ENCODE peak calls at places on chromosome X, in six cellular contexts. One of them, this sample, is unnamed.

GRCh38 chrX:46327229-46328081 is 217.8 kb downstream of the ZNF674 start:
- DNase-seq in upper lobe of right lung: peak; percentile 68
- DNase-seq in astrocyte: peak; percentile 31
- DNase-seq in Calu3: peak; percentile 77
- DNase-seq in lower leg skin: peak; percentile 15
- DNase-seq in ovary: peak; percentile 36
- DNase-seq in this sample: peak; percentile 27

GRCh38 chrX:129522184-129523059 is 868 bp downstream of the SMARCA1 start:
- DNase-seq in astrocyte: peak; percentile 48
- DNase-seq in lower leg skin: peak; percentile 19
- DNase-seq in upper lobe of right lung: peak; percentile 71
- DNase-seq in Calu3: peak; percentile 74
- DNase-seq in ovary: peak; percentile 75
- DNase-seq in this sample: peak; percentile 38

GRCh38 chrX:133045986-133046385 is 50.9 kb downstream of the USP26 start:
- DNase-seq in lower leg skin: no peak
- DNase-seq in ovary: no peak
- DNase-seq in astrocyte: peak; percentile 4
- DNase-seq in upper lobe of right lung: no peak
- DNase-seq in Calu3: peak; percentile 27
- DNase-seq in this sample: peak; percentile 7

GRCh38 chrX:120727503-120727902 is 97.6 kb upstream of the C1GALT1C1 start:
- DNase-seq in upper lobe of right lung: no peak
- DNase-seq in astrocyte: no peak
- DNase-seq in lower leg skin: no peak
- DNase-seq in ovary: no peak
- DNase-seq in Calu3: no peak
- DNase-seq in this sample: no peak

GRCh38 chrX:40095588-40096394 is 2.0 kb downstream of the BCOR start:
- DNase-seq in upper lobe of right lung: peak; percentile 76
- DNase-seq in lower leg skin: no peak
- DNase-seq in ovary: peak; percentile 63
- DNase-seq in astrocyte: no peak
- DNase-seq in Calu3: peak; percentile 12
- DNase-seq in this sample: no peak

GRCh38 chrX:78573630-78574029 is 85.5 kb downstream of the RTL3 start:
- DNase-seq in lower leg skin: no peak
- DNase-seq in ovary: no peak
- DNase-seq in Calu3: no peak
- DNase-seq in upper lobe of right lung: no peak
- DNase-seq in astrocyte: no peak
- DNase-seq in this sample: no peak

GRCh38 chrX:106263817-106264216 is 95.7 kb downstream of the PWWP3B start:
- DNase-seq in Calu3: no peak
- DNase-seq in ovary: no peak
- DNase-seq in upper lobe of right lung: no peak
- DNase-seq in lower leg skin: no peak
- DNase-seq in astrocyte: peak; percentile 49
- DNase-seq in this sample: no peak

GRCh38 chrX:3584415-3584996 is 128.9 kb downstream of the PRKX start:
- DNase-seq in astrocyte: no peak
- DNase-seq in ovary: no peak
- DNase-seq in lower leg skin: no peak
- DNase-seq in Calu3: no peak
- DNase-seq in upper lobe of right lung: no peak
- DNase-seq in this sample: no peak

GRCh38 chrX:102746134-102746584 is 25.6 kb downstream of the GPRASP3 start:
- DNase-seq in Calu3: peak; percentile 33
- DNase-seq in upper lobe of right lung: peak; percentile 66
- DNase-seq in astrocyte: no peak
- DNase-seq in ovary: peak; percentile 69
- DNase-seq in lower leg skin: no peak
- DNase-seq in this sample: peak; percentile 45

GRCh38 chrX:129227376-129227775 is 295.9 kb downstream of the SMARCA1 start:
- DNase-seq in upper lobe of right lung: no peak
- DNase-seq in ovary: no peak
- DNase-seq in lower leg skin: no peak
- DNase-seq in astrocyte: no peak
- DNase-seq in Calu3: no peak
- DNase-seq in this sample: no peak

GRCh38 chrX:79415056-79415455 is 47.9 kb upstream of the ITM2A start:
- DNase-seq in Calu3: no peak
- DNase-seq in upper lobe of right lung: no peak
- DNase-seq in ovary: no peak
- DNase-seq in lower leg skin: no peak
- DNase-seq in astrocyte: no peak
- DNase-seq in this sample: no peak

GRCh38 chrX:40780123-40780522 is 44.8 kb upstream of the MED14 start:
- DNase-seq in lower leg skin: no peak
- DNase-seq in astrocyte: no peak
- DNase-seq in ovary: no peak
- DNase-seq in Calu3: no peak
- DNase-seq in upper lobe of right lung: no peak
- DNase-seq in this sample: no peak

GRCh38 chrX:56308726-56309125 is 76.6 kb downstream of the KLF8 start:
- DNase-seq in upper lobe of right lung: no peak
- DNase-seq in Calu3: no peak
- DNase-seq in astrocyte: no peak
- DNase-seq in ovary: no peak
- DNase-seq in lower leg skin: no peak
- DNase-seq in this sample: no peak

GRCh38 chrX:119573222-119573621 is 1.1 kb upstream of the UBE2A start:
- DNase-seq in ovary: no peak
- DNase-seq in lower leg skin: no peak
- DNase-seq in astrocyte: no peak
- DNase-seq in Calu3: no peak
- DNase-seq in upper lobe of right lung: no peak
- DNase-seq in this sample: no peak
- TF ChIP-seq CTCF in ovary: no peak
- TF ChIP-seq CTCF in lower leg skin: no peak
- TF ChIP-seq CTCF in astrocyte: no peak
- TF ChIP-seq CTCF in Calu3: no peak
- TF ChIP-seq CTCF in upper lobe of right lung: no peak
- TF ChIP-seq CTCF in this sample: no peak

GRCh38 chrX:49840679-49841078 is 11.6 kb downstream of the PAGE4 start:
- DNase-seq in lower leg skin: no peak
- DNase-seq in ovary: peak; percentile 58
- DNase-seq in Calu3: peak; percentile 74
- DNase-seq in astrocyte: peak; percentile 2
- DNase-seq in upper lobe of right lung: peak; percentile 71
- DNase-seq in this sample: peak; percentile 73
- TF ChIP-seq CTCF in lower leg skin: no peak
- TF ChIP-seq CTCF in ovary: no peak
- TF ChIP-seq CTCF in Calu3: no peak
- TF ChIP-seq CTCF in astrocyte: no peak
- TF ChIP-seq CTCF in upper lobe of right lung: peak; percentile 30
- TF ChIP-seq CTCF in this sample: peak; percentile 42

GRCh38 chrX:24693453-24694202 is at the start of gene POLA1:
- DNase-seq in upper lobe of right lung: peak; percentile 94
- DNase-seq in ovary: peak; percentile 96
- DNase-seq in astrocyte: peak; percentile 90
- DNase-seq in Calu3: peak; percentile 94
- DNase-seq in lower leg skin: peak; percentile 88
- DNase-seq in this sample: peak; percentile 87
- TF ChIP-seq CTCF in upper lobe of right lung: peak; percentile 13
- TF ChIP-seq CTCF in ovary: no peak
- TF ChIP-seq CTCF in astrocyte: no peak
- TF ChIP-seq CTCF in Calu3: no peak
- TF ChIP-seq CTCF in lower leg skin: no peak
- TF ChIP-seq CTCF in this sample: no peak

GRCh38 chrX:87582453-87582852 is 64.9 kb downstream of the KLHL4 start:
- DNase-seq in upper lobe of right lung: no peak
- DNase-seq in Calu3: no peak
- DNase-seq in ovary: no peak
- DNase-seq in lower leg skin: no peak
- DNase-seq in astrocyte: peak; percentile 6
- DNase-seq in this sample: no peak

GRCh38 chrX:87580862-87581261 is 63.3 kb downstream of the KLHL4 start:
- DNase-seq in ovary: no peak
- DNase-seq in Calu3: no peak
- DNase-seq in astrocyte: no peak
- DNase-seq in lower leg skin: no peak
- DNase-seq in upper lobe of right lung: no peak
- DNase-seq in this sample: no peak

GRCh38 chrX:87583679-87584078 is 66.1 kb downstream of the KLHL4 start:
- DNase-seq in lower leg skin: no peak
- DNase-seq in astrocyte: no peak
- DNase-seq in ovary: no peak
- DNase-seq in Calu3: peak; percentile 1
- DNase-seq in upper lobe of right lung: no peak
- DNase-seq in this sample: peak; percentile 21

DNA sequence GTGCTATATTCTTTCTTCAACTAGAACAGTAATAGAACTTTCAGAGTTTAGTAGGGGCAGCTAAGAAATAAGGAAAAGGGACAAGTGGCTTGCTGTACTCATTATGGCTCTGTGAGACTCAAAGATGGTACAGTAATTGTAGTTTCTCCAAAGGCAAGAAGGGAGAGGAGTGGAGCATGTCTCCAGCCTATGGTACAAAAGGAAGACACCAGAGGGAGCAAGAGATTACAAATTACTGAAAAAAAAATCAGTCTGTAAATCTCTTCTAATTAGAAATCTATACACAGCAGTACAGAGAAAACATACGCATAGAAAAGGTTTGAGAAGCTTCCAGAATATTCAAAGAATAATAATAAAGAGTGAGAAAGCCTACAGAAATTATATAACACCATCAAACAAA is 61.4 kb downstream of the KLHL4 start:
- DNase-seq in lower leg skin: no peak
- DNase-seq in astrocyte: no peak
- DNase-seq in Calu3: no peak
- DNase-seq in upper lobe of right lung: no peak
- DNase-seq in ovary: no peak
- DNase-seq in this sample: no peak
- TF ChIP-seq CTCF in lower leg skin: no peak
- TF ChIP-seq CTCF in astrocyte: no peak
- TF ChIP-seq CTCF in Calu3: no peak
- TF ChIP-seq CTCF in upper lobe of right lung: no peak
- TF ChIP-seq CTCF in ovary: no peak
- TF ChIP-seq CTCF in this sample: no peak

GRCh38 chrX:149493567-149494562 is 11.2 kb downstream of the IDS start:
- DNase-seq in astrocyte: no peak
- DNase-seq in ovary: no peak
- DNase-seq in lower leg skin: no peak
- DNase-seq in upper lobe of right lung: no peak
- DNase-seq in Calu3: no peak
- DNase-seq in this sample: no peak
- TF ChIP-seq CTCF in astrocyte: no peak
- TF ChIP-seq CTCF in ovary: no peak
- TF ChIP-seq CTCF in lower leg skin: no peak
- TF ChIP-seq CTCF in upper lobe of right lung: no peak
- TF ChIP-seq CTCF in Calu3: no peak
- TF ChIP-seq CTCF in this sample: no peak

GRCh38 chrX:110466790-110467189 is 108.1 kb downstream of the RTL9 start:
- DNase-seq in upper lobe of right lung: no peak
- DNase-seq in lower leg skin: no peak
- DNase-seq in astrocyte: no peak
- DNase-seq in ovary: no peak
- DNase-seq in Calu3: no peak
- DNase-seq in this sample: no peak

DNA sequence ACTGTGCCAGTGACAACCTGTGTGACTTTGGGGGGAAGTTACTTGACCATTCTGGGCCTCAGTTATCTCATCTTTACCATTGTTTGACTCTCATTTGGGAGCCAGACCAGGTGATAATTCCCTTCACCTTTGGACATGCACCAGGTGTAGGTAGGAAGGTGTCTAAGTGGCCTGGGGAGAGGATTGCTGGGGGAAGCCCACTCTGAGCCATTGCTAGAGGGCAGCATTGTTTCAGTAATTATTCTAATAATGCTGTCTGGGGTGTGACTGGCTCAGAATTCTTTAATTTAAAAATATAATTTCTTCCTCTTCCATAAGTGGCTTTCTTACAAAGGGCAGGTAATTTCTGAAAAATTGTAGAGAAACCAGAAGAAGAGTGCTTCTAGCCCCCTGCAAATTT is 104.3 kb downstream of the RTL9 start:
- DNase-seq in astrocyte: no peak
- DNase-seq in upper lobe of right lung: no peak
- DNase-seq in ovary: no peak
- DNase-seq in lower leg skin: no peak
- DNase-seq in Calu3: peak; percentile 2
- DNase-seq in this sample: no peak
- TF ChIP-seq CTCF in astrocyte: peak; percentile 17
- TF ChIP-seq CTCF in upper lobe of right lung: no peak
- TF ChIP-seq CTCF in ovary: no peak
- TF ChIP-seq CTCF in lower leg skin: no peak
- TF ChIP-seq CTCF in Calu3: no peak
- TF ChIP-seq CTCF in this sample: no peak

DNA sequence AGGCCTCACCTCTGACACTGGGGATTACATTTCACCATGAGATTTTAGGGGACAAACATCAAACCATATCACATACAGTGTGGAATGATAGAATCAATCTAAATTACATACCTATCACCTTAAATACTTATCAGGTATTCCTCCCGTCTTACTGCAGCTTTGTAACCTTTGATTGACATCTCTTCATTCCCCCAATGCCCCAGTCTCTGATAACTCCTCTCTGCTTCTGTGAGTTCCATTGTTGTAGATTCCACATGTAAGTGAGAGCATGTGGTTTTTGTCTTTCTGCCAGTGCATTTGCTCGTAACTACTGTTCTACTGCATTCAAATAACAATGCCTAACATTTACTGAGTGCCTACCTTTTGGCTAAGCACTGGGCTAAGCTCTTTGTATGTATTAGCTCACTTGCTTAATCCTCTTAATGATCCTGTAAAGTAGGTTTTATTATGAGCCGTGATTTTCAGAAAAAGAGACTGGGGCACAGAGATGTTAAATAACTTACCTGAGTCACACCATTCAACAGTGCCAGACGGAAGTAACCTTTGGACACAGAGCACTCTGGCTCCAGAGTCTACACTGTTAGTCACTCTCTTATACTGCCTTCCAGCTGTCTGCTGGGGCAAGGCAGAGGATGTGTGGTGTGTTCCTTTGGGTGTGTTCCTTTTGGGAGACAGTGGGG is 63.7 kb upstream of the ESX1 start:
- DNase-seq in lower leg skin: peak; percentile 15
- DNase-seq in Calu3: peak; percentile 63
- DNase-seq in astrocyte: peak; percentile 67
- DNase-seq in upper lobe of right lung: no peak
- DNase-seq in ovary: no peak
- DNase-seq in this sample: no peak
- TF ChIP-seq CTCF in lower leg skin: no peak
- TF ChIP-seq CTCF in Calu3: no peak
- TF ChIP-seq CTCF in astrocyte: no peak
- TF ChIP-seq CTCF in upper lobe of right lung: no peak
- TF ChIP-seq CTCF in ovary: no peak
- TF ChIP-seq CTCF in this sample: no peak

DNA sequence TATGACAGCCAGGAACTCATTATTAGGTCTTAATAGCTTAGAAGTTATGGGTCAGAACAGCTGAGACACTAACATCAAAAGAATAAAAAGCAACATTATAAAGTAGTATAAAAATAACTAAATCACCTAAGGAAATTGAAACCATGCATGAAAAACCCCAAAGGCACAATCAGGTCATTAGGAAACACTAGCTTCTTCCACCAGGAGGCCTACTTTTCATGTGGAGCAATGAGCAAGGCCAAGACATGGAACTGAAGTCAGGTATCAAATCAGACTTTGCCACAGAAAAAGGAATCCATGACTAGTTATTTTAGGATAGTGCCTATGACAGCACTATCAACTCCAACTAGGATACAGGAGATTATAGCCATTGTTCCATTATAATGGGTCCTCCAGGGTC is 7.9 kb downstream of the HUWE1 start:
- DNase-seq in upper lobe of right lung: no peak
- DNase-seq in lower leg skin: no peak
- DNase-seq in Calu3: no peak
- DNase-seq in astrocyte: no peak
- DNase-seq in ovary: no peak
- DNase-seq in this sample: no peak
- TF ChIP-seq CTCF in upper lobe of right lung: no peak
- TF ChIP-seq CTCF in lower leg skin: no peak
- TF ChIP-seq CTCF in Calu3: no peak
- TF ChIP-seq CTCF in astrocyte: peak; percentile 14
- TF ChIP-seq CTCF in ovary: no peak
- TF ChIP-seq CTCF in this sample: no peak

This sample was measured in endothelial cell.